ENCODE peak calls at places on chromosome 1, in nine cellular contexts. F is mammary epithelial cell; L is effector memory CD4-positive, alpha-beta T cell; Q is HL-60; I is body of pancreas; U is aorta; M is brain microvascular endothelial cell; T is mesendoderm; V is cardiac muscle cell. A is an unnamed sample.
A peak's percentile ranks its signal among the peaks of the same experiment; 100 is the strongest.

GRCh38 chr1:229368347-229368746 is 25.5 kb upstream of the CCSAP start:
- DNase-seq in F (no peak), T (no peak), M (no peak), L (no peak), U (no peak), I (no peak), V (no peak), Q (no peak), A (no peak)

GRCh38 chr1:98794196-98794886 is 132.8 kb downstream of the SNX7 start:
- DNase-seq in V (peak; percentile 80), T (peak; percentile 82), U (no peak), M (peak; percentile 77), F (peak; percentile 60), I (peak; percentile 43), L (peak; percentile 12), Q (peak; percentile 17), A (no peak)

GRCh38 chr1:177873238-177873637 is 96.6 kb downstream of the SEC16B start:
- DNase-seq in I (no peak), Q (no peak), V (peak; percentile 88), T (peak; percentile 36), L (no peak), F (peak; percentile 90), M (peak; percentile 85), U (no peak), A (no peak)

GRCh38 chr1:198598796-198599321 is 40.0 kb upstream of the PTPRC start:
- DNase-seq in U (no peak), V (no peak), T (no peak), Q (no peak), I (no peak), L (no peak), M (no peak), F (no peak), A (no peak)

GRCh38 chr1:240455228-240455821 is 156.6 kb downstream of the GREM2 start:
- DNase-seq in Q (no peak), M (no peak), T (peak; percentile 49), L (no peak), U (no peak), V (peak; percentile 17), F (no peak), I (no peak), A (no peak)

GRCh38 chr1:173258484-173259264 is 51.5 kb upstream of the TNFSF4 start:
- DNase-seq in Q (no peak), L (no peak), M (no peak), T (peak; percentile 83), U (no peak), V (no peak), F (no peak), I (no peak), A (no peak)

GRCh38 chr1:19210772-19211549 is 895 bp upstream of the UBR4 start:
- DNase-seq in M (no peak), T (peak; percentile 42), U (no peak), Q (no peak), I (no peak), L (no peak), F (peak; percentile 25), V (peak; percentile 21), A (no peak)

GRCh38 chr1:199283814-199284213 is 645.0 kb downstream of the PTPRC start:
- DNase-seq in V (no peak), T (no peak), Q (no peak), M (no peak), I (no peak), U (no peak), L (no peak), F (no peak), A (no peak)

GRCh38 chr1:58932820-58933598 is 149.2 kb upstream of the JUN start:
- DNase-seq in Q (peak; percentile 30), F (peak; percentile 98), I (peak; percentile 85), T (no peak), U (no peak), L (no peak), V (peak; percentile 79), M (peak; percentile 67), A (no peak)

GRCh38 chr1:229107302-229107815 is 163.6 kb upstream of the RAB4A start:
- DNase-seq in V (no peak), L (no peak), F (no peak), M (no peak), T (no peak), I (no peak), U (no peak), Q (no peak), A (no peak)

GRCh38 chr1:224498574-224499170 is 64.1 kb upstream of the WDR26 start:
- DNase-seq in Q (peak; percentile 61), M (peak; percentile 63), I (peak; percentile 36), U (no peak), L (no peak), V (peak; percentile 81), F (peak; percentile 88), T (peak; percentile 96), A (no peak)

GRCh38 chr1:41240806-41241747 is 1.0 kb downstream of the SCMH1 start:
- DNase-seq in M (no peak), Q (no peak), U (peak; percentile 89), T (peak; percentile 51), L (no peak), V (peak; percentile 54), F (peak; percentile 32), I (peak; percentile 80), A (peak; percentile 77)

GRCh38 chr1:109290998-109291397 is 8.1 kb upstream of the PSRC1 start:
- DNase-seq in M (no peak), T (no peak), L (no peak), F (no peak), V (no peak), U (no peak), Q (no peak), I (peak; percentile 40), A (peak; percentile 69)

GRCh38 chr1:218030846-218031245 is 254.2 kb upstream of the RRP15 start:
- DNase-seq in Q (no peak), T (no peak), I (no peak), L (no peak), V (no peak), U (no peak), M (no peak), F (no peak), A (no peak)

GRCh38 chr1:81414417-81415087 is 386.2 kb upstream of the ADGRL2 start:
- DNase-seq in M (peak; percentile 7), Q (no peak), F (no peak), T (peak; percentile 74), U (peak; percentile 84), L (no peak), V (peak; percentile 78), I (peak; percentile 74), A (peak; percentile 90)

GRCh38 chr1:226643167-226643566 is 94.6 kb downstream of the STUM start:
- DNase-seq in T (peak; percentile 72), M (peak; percentile 59), I (no peak), U (peak; percentile 58), F (peak; percentile 87), L (peak; percentile 46), Q (peak; percentile 86), V (peak; percentile 55), A (no peak)

GRCh38 chr1:183896466-183897026 is 91.6 kb downstream of the RGL1 start:
- DNase-seq in I (no peak), F (peak; percentile 46), U (no peak), Q (no peak), M (no peak), L (no peak), T (no peak), V (peak; percentile 84), A (no peak)

GRCh38 chr1:14724234-14724633 is 125.7 kb downstream of the KAZN start:
- DNase-seq in I (no peak), T (no peak), Q (no peak), V (no peak), U (no peak), L (no peak), M (no peak), F (no peak), A (no peak)

GRCh38 chr1:248787430-248787829 is 31.9 kb upstream of the LYPD8 start:
- DNase-seq in M (no peak), F (no peak), I (no peak), L (no peak), V (no peak), U (no peak), Q (no peak), T (no peak), A (no peak)
- H3K27me3 ChIP-seq in M (no peaks in the 10 kb centered on the region), F (no peaks in the 10 kb centered on the region), I (no peaks in the 10 kb centered on the region), L (no peaks in the 10 kb centered on the region), V (no peaks in the 10 kb centered on the region), U (no peaks in the 10 kb centered on the region), Q (no peaks in the 10 kb centered on the region), T (no peaks in the 10 kb centered on the region), A (no peaks in the 10 kb centered on the region)

GRCh38 chr1:7105258-7105657 is 320.0 kb downstream of the CAMTA1 start:
- DNase-seq in F (no peak), Q (no peak), M (no peak), V (no peak), U (no peak), L (no peak), T (no peak), I (no peak), A (no peak)
- H3K27me3 ChIP-seq in F (no peaks in the 10 kb centered on the region), Q (no peaks in the 10 kb centered on the region), M (no peaks in the 10 kb centered on the region), V (no peaks in the 10 kb centered on the region), U (no peaks in the 10 kb centered on the region), L (no peaks in the 10 kb centered on the region), T (no peaks in the 10 kb centered on the region), I (no peaks in the 10 kb centered on the region), A (no peaks in the 10 kb centered on the region)

GRCh38 chr1:17097787-17098186 is 21.5 kb downstream of the PADI2 start:
- DNase-seq in L (no peak), I (no peak), V (no peak), T (no peak), M (no peak), Q (no peak), U (no peak), F (peak; percentile 21), A (no peak)

GRCh38 chr1:17101261-17101660 is 18.0 kb downstream of the PADI2 start:
- DNase-seq in Q (no peak), V (no peak), L (no peak), F (no peak), U (no peak), I (no peak), M (no peak), T (no peak), A (no peak)

GRCh38 chr1:17102232-17102631 is 17.0 kb downstream of the PADI2 start:
- DNase-seq in Q (no peak), L (no peak), T (no peak), F (no peak), V (no peak), M (no peak), U (no peak), I (no peak), A (no peak)

GRCh38 chr1:17098440-17099317 is 20.6 kb downstream of the PADI2 start:
- DNase-seq in I (no peak), V (peak; percentile 17), F (peak; percentile 45), T (no peak), L (no peak), U (no peak), M (no peak), Q (no peak), A (no peak)

GRCh38 chr1:17099941-17100340 is 19.3 kb downstream of the PADI2 start:
- DNase-seq in T (no peak), Q (no peak), L (no peak), F (no peak), M (no peak), U (no peak), V (no peak), I (no peak), A (no peak)
- H3K27me3 ChIP-seq in T (no peaks in the 10 kb centered on the region), Q (no peaks in the 10 kb centered on the region), L (no peaks in the 10 kb centered on the region), F (no peaks in the 10 kb centered on the region), M (no peaks in the 10 kb centered on the region), U (no peaks in the 10 kb centered on the region), V (no peaks in the 10 kb centered on the region), I (no peaks in the 10 kb centered on the region), A (no peaks in the 10 kb centered on the region)

DNA sequence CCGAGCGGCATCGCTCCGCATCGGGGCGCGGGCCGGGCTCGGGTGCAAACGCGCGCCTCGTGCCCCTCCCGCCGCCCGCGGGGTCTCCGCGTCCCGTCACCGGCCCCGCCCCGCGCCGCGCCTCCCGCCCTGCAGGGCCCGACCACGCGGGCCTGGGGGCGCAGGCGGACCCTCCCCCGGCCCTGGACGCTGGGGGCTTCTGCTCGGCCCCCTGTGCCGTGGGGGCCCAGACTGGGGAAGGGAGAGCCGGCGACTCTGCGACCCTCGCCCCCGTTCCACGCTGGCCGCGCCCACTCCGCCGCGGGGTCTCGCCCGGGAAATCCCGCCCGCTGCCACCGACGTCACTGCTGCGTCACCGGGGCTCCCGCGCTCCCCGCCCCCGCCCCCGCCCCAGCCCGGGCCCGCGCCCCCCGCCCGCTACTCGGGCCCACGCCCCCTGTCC is at the start of gene GNG4:
- DNase-seq in U (no peak), V (no peak), F (no peak), M (no peak), L (no peak), I (peak; percentile 25), T (peak; percentile 41), Q (no peak), A (no peak)
- H3K27me3 ChIP-seq in U (no peaks in the 10 kb centered on the region), V (peaks cover 58% of the 10 kb centered on the region), F (peaks cover 13% of the 10 kb centered on the region), M (peaks cover 4% of the 10 kb centered on the region), L (peaks cover 28% of the 10 kb centered on the region), I (no peaks in the 10 kb centered on the region), T (no peaks in the 10 kb centered on the region), Q (peaks cover 47% of the 10 kb centered on the region), A (no peaks in the 10 kb centered on the region)